ENCODE peak calls at places on chromosomes 1 and 21, in six cellular contexts. A is GM23338, C is right lobe of liver, O is endodermal cell, W is colonic mucosa, K is pancreas. Y is an unnamed sample.

GRCh38 chr1:92483442-92484170 is 3.1 kb downstream of the GFI1 start:
- DNase-seq in A (peak; percentile 79), W (peak; percentile 50), C (peak; percentile 50), O (peak; percentile 85), K (peak; percentile 91), Y (no peak)

GRCh38 chr1:45913183-45913924 is 109.9 kb downstream of the MAST2 start:
- DNase-seq in C (no peak), A (no peak), O (peak; percentile 63), W (peak; percentile 81), K (no peak), Y (no peak)

GRCh38 chr1:108695515-108695914 is 3.4 kb downstream of the PRPF38B start:
- DNase-seq in C (no peak), O (no peak), W (no peak), K (no peak), A (no peak), Y (no peak)

GRCh38 chr1:24754229-24754628 is 9.0 kb downstream of the CLIC4 start:
- DNase-seq in K (no peak), A (no peak), O (no peak), W (no peak), C (no peak), Y (no peak)

GRCh38 chr1:228478912-228479665 is 8.1 kb upstream of the RNF187 start:
- DNase-seq in A (peak; percentile 77), C (peak; percentile 32), O (peak; percentile 62), W (no peak), K (no peak), Y (no peak)

GRCh38 chr1:29474274-29474824 is 238.0 kb downstream of the PTPRU start:
- DNase-seq in C (no peak), W (no peak), O (peak; percentile 64), A (no peak), K (no peak), Y (peak; percentile 54)

GRCh38 chr1:39635205-39635870 is 4.1 kb downstream of the HEYL start:
- DNase-seq in K (no peak), C (no peak), A (peak; percentile 37), O (no peak), W (no peak), Y (no peak)

GRCh38 chr1:83055391-83056170 is 943.4 kb downstream of the TTLL7 start:
- DNase-seq in A (peak; percentile 15), W (no peak), K (no peak), C (no peak), O (peak; percentile 62), Y (peak; percentile 68)

GRCh38 chr1:1670866-1671265 is 12.1 kb upstream of the CDK11B start:
- DNase-seq in K (peak; percentile 50), W (no peak), A (no peak), O (no peak), C (peak; percentile 35), Y (no peak)

GRCh38 chr1:194535369-194535768 is 1349.0 kb upstream of the B3GALT2 start:
- DNase-seq in K (peak; percentile 17), C (no peak), W (no peak), A (peak; percentile 40), O (peak; percentile 67), Y (peak; percentile 38)

GRCh38 chr1:31672988-31673387 is 28.3 kb upstream of the PEF1 start:
- DNase-seq in O (no peak), W (no peak), C (no peak), K (no peak), A (peak; percentile 20), Y (no peak)

GRCh38 chr1:218502383-218502782 is 157.2 kb downstream of the TGFB2 start:
- DNase-seq in W (no peak), C (no peak), K (no peak), O (no peak), A (no peak), Y (no peak)

GRCh38 chr21:23471877-23472276 is 2135.4 kb downstream of the MRPL39 start:
- DNase-seq in K (no peak), A (no peak), C (no peak), O (no peak), W (no peak), Y (no peak)

GRCh38 chr1:16017461-16018303 is at the start of gene HSPB7:
- DNase-seq in C (no peak), W (peak; percentile 50), A (peak; percentile 72), O (peak; percentile 86), K (peak; percentile 80), Y (no peak)

GRCh38 chr1:25134307-25134706 is 98.0 kb downstream of the SYF2 start:
- DNase-seq in A (no peak), K (no peak), O (no peak), W (no peak), C (no peak), Y (no peak)

GRCh38 chr1:67746299-67746698 is 61.3 kb downstream of the GADD45A start:
- DNase-seq in O (peak; percentile 66), K (no peak), W (peak; percentile 15), A (peak; percentile 62), C (no peak), Y (no peak)

GRCh38 chr1:156112276-156113137 is 2.0 kb upstream of the LMNA start:
- DNase-seq in W (peak; percentile 19), A (no peak), O (no peak), K (no peak), C (no peak), Y (no peak)

GRCh38 chr1:115771847-115772457 is 3.4 kb upstream of the CASQ2 start:
- DNase-seq in A (peak; percentile 97), W (peak; percentile 62), C (peak; percentile 51), K (no peak), O (peak; percentile 92), Y (peak; percentile 77)

GRCh38 chr21:45286671-45287437 is 841 bp downstream of the POFUT2 start:
- DNase-seq in K (peak; percentile 70), C (no peak), W (no peak), A (peak; percentile 86), O (peak; percentile 96), Y (no peak)

GRCh38 chr1:20398744-20399143 is 87.3 kb downstream of the CAMK2N1 start:
- DNase-seq in A (no peak), C (no peak), W (no peak), O (peak; percentile 34), K (no peak), Y (no peak)

GRCh38 chr1:223683586-223684487 is 18.3 kb upstream of the CAPN8 start:
- DNase-seq in K (no peak), O (peak; percentile 91), C (peak; percentile 58), W (peak; percentile 76), A (peak; percentile 84), Y (peak; percentile 79)

GRCh38 chr1:56550132-56550531 is 29.2 kb downstream of the PLPP3 start:
- DNase-seq in K (no peak), O (peak; percentile 83), A (peak; percentile 92), W (no peak), C (no peak), Y (no peak)

GRCh38 chr1:192159769-192160168 is 1.5 kb downstream of the RGS18 start:
- DNase-seq in K (no peak), A (no peak), O (no peak), W (no peak), C (no peak), Y (no peak)
- H3K4me3 ChIP-seq in K (no peak overlapping the region), A (no peak overlapping the region), O (no peak overlapping the region), W (no peak overlapping the region), C (no peak overlapping the region), Y (no peak overlapping the region)

GRCh38 chr1:3672971-3673361 is 20.6 kb downstream of the TP73 start:
- DNase-seq in A (no peak), W (no peak), K (peak; percentile 50), C (no peak), O (no peak), Y (no peak)
- H3K27me3 ChIP-seq in A (no peaks in the 10 kb centered on the region), W (no peaks in the 10 kb centered on the region), K (no peaks in the 10 kb centered on the region), C (no peaks in the 10 kb centered on the region), O (peaks cover 5% of the 10 kb centered on the region), Y (no peaks in the 10 kb centered on the region)

DNA sequence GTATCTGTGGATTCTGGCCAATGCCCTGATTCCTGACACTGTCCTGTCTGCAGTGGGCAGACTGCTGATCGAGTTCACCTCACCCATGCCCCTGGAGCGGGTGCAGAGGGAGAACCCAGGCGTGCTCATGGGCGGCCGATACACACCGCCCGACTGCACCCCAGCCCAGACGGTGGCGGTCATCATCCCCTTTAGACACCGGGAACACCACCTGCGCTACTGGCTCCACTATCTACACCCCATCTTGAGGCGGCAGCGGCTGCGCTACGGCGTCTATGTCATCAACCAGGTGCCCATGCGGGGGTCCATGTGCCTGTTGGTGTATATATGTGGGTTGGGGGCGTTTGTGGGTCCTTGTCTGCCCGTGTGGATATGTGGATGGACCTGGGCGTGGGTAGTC is 2.6 kb downstream of the B4GALT2 start:
- DNase-seq in O (no peak), W (no peak), K (no peak), C (no peak), A (no peak), Y (no peak)
- H3K4me1 ChIP-seq in O (peaks cover 4% of the 10 kb centered on the region), W (peaks cover 25% of the 10 kb centered on the region), K (peaks cover 19% of the 10 kb centered on the region), C (no peaks in the 10 kb centered on the region), A (peaks cover 10% of the 10 kb centered on the region), Y (peaks cover 22% of the 10 kb centered on the region)

DNA sequence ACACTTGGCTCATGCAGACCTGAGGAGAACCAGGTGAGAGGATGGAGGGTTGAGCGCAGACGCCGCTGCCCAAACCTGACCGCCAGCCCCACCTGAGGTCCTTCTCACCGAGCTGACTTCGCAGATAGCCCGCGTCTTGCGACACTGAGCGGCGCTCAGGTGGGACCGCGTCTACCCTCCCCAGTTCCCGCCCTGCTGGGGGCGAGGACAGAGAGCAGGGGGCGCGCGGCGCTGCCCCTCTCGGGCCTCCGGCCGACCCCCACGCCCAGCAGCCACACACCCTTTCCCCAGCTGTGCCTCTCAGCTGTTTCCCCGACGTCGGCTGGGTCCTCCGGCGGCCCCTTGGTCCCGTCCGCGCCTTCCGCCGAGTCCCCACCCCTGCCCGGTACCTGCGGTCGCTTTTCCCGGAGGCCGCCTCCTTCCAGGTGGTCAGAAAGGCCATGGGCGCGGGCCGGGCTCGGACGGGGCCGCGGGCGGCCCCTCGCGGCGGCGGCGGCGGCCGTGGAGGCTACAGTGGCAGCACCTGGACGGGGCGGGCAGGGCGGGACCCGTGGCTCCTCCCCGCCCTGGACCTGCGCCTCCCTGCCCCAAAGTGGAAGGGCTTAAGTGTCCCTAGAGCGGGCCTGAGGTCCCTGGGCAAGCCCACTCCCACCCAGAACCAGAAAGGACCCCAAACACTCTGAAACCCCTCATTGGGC is 14.4 kb upstream of the TTC39A start:
- DNase-seq in A (peak; percentile 69), K (peak; percentile 85), C (no peak), O (peak; percentile 89), W (peak; percentile 70), Y (peak; percentile 69)
- H3K4me3 ChIP-seq in A (peak overlapping the region; percentile 63), K (peak overlapping the region; percentile 72), C (peak overlapping the region; percentile 12), O (no peak overlapping the region), W (peak overlapping the region; percentile 49), Y (peak overlapping the region; percentile 69)

GRCh38 chr1:201116091-201116490 is 3.9 kb upstream of the CACNA1S start:
- DNase-seq in K (no peak), C (no peak), W (no peak), O (no peak), A (no peak), Y (no peak)
- H3K27me3 ChIP-seq in K (no peaks in the 10 kb centered on the region), C (no peaks in the 10 kb centered on the region), W (peaks cover 5% of the 10 kb centered on the region), O (peaks cover 30% of the 10 kb centered on the region), A (peaks cover 40% of the 10 kb centered on the region), Y (no peaks in the 10 kb centered on the region)